ENCODE peak calls at places on chromosome 18, in six cellular contexts. A, Y, Z, U, W and G are unnamed samples.

GRCh38 chr18:44900627-44901026 is 219.9 kb downstream of the SETBP1 start:
- DNase-seq in U (no peak), Y (no peak), Z (no peak), W (no peak), A (no peak), G (no peak)

GRCh38 chr18:66867653-66868052 is 263.8 kb upstream of the CDH19 start:
- DNase-seq in U (no peak), W (no peak), Z (no peak), A (no peak), Y (no peak), G (no peak)

GRCh38 chr18:12307251-12307736 is 747 bp upstream of the TUBB6 start:
- DNase-seq in Z (no peak), W (no peak), U (no peak), Y (peak), A (no peak), G (no peak)

GRCh38 chr18:24731981-24732380 is 271.5 kb downstream of the HRH4 start:
- DNase-seq in Y (no peak), U (no peak), Z (no peak), A (no peak), W (no peak), G (no peak)

GRCh38 chr18:59041819-59042476 is 97.7 kb upstream of the SEC11C start:
- DNase-seq in Z (no peak), A (no peak), Y (no peak), U (no peak), W (peak), G (peak)

GRCh38 chr18:62953663-62954062 is 238.3 kb downstream of the PHLPP1 start:
- DNase-seq in Y (no peak), U (no peak), Z (no peak), A (no peak), W (no peak), G (no peak)

GRCh38 chr18:32468147-32468845 is 2.4 kb downstream of the GAREM1 start:
- DNase-seq in W (no peak), U (no peak), A (no peak), Z (no peak), Y (no peak), G (no peak)

GRCh38 chr18:70037453-70038061 is 89.9 kb upstream of the CD226 start:
- DNase-seq in A (no peak), U (no peak), Z (no peak), Y (no peak), W (peak), G (no peak)

GRCh38 chr18:69787825-69788547 is 159.7 kb downstream of the CD226 start:
- DNase-seq in Z (no peak), W (no peak), U (no peak), Y (no peak), A (no peak), G (no peak)

GRCh38 chr18:293557-293956 is 25.7 kb upstream of the THOC1 start:
- DNase-seq in U (no peak), Z (no peak), W (no peak), A (no peak), Y (no peak), G (no peak)

GRCh38 chr18:4358618-4359017 is 96.5 kb downstream of the DLGAP1 start:
- DNase-seq in A (no peak), Y (no peak), U (no peak), W (no peak), Z (no peak), G (no peak)

GRCh38 chr18:48847807-48848486 is 102.8 kb downstream of the SMAD7 start:
- DNase-seq in W (no peak), A (no peak), U (no peak), Z (no peak), Y (no peak), G (no peak)

GRCh38 chr18:73975266-73975665 is 172.4 kb downstream of the FBXO15 start:
- DNase-seq in W (no peak), A (no peak), Y (peak), U (no peak), Z (no peak), G (no peak)

GRCh38 chr18:56172527-56172926 is 465.9 kb downstream of the TXNL1 start:
- DNase-seq in Y (no peak), A (no peak), U (no peak), Z (no peak), W (no peak), G (no peak)

GRCh38 chr18:32200766-32201165 is 10.9 kb downstream of the MEP1B start:
- DNase-seq in U (no peak), W (no peak), Y (no peak), A (no peak), Z (no peak), G (no peak)

GRCh38 chr18:59627414-59627813 is 69.8 kb downstream of the CCBE1 start:
- DNase-seq in Y (no peak), U (no peak), A (no peak), W (no peak), Z (no peak), G (no peak)

GRCh38 chr18:40789286-40789685 is 1165.7 kb upstream of the PIK3C3 start:
- DNase-seq in U (no peak), Z (no peak), Y (no peak), W (no peak), A (no peak), G (peak)

GRCh38 chr18:72772916-72773315 is 94.9 kb downstream of the NETO1 start:
- DNase-seq in Z (no peak), U (no peak), Y (no peak), W (no peak), A (no peak), G (no peak)

GRCh38 chr18:62881509-62882016 is 166.2 kb downstream of the PHLPP1 start:
- DNase-seq in Y (peak), A (no peak), W (no peak), U (no peak), Z (no peak), G (peak)